ENCODE peak calls at places on chromosomes 13 and 19, in five cellular contexts. S is GM12891, C is breast epithelium, W is endothelial cell of umbilical vein, B is sigmoid colon. U is an unnamed sample.

GRCh38 chr13:26707122-26708006 is 53.2 kb downstream of the GPR12 start:
- DNase-seq in C (no peak), B (no peak), W (peak; percentile 41), S (peak; percentile 30), U (no peak)

GRCh38 chr19:16830679-16831078 is 1.5 kb downstream of the SIN3B start:
- DNase-seq in W (no peak), C (no peak), B (no peak), S (no peak), U (no peak)

GRCh38 chr13:44930907-44931676 is 58.2 kb downstream of the NUFIP1 start:
- DNase-seq in B (no peak), S (no peak), C (no peak), W (no peak), U (no peak)

GRCh38 chr19:10501971-10502523 is 1.1 kb downstream of the KEAP1 start:
- DNase-seq in S (peak; percentile 59), C (peak; percentile 98), B (peak; percentile 90), W (peak; percentile 77), U (peak; percentile 90)

GRCh38 chr19:7904074-7905020 is 670 bp downstream of the MAP2K7 start:
- DNase-seq in W (peak; percentile 21), S (peak; percentile 79), B (peak; percentile 82), C (no peak), U (peak; percentile 94)

GRCh38 chr13:110836600-110836903 is 78.3 kb downstream of the ANKRD10 start:
- DNase-seq in W (no peak), S (no peak), B (no peak), C (no peak), U (no peak)

GRCh38 chr13:41610426-41610825 is 153.1 kb downstream of the RGCC start:
- DNase-seq in B (no peak), S (no peak), W (peak; percentile 39), C (no peak), U (no peak)

GRCh38 chr13:51833980-51834379 is 11.0 kb downstream of the TMEM272 start:
- DNase-seq in B (no peak), C (no peak), S (no peak), W (no peak), U (no peak)

GRCh38 chr19:23766951-23767350 is 8.3 kb upstream of the ZNF681 start:
- DNase-seq in W (no peak), C (no peak), B (no peak), S (no peak), U (no peak)

GRCh38 chr19:12847159-12848139 is 9.1 kb downstream of the MAST1 start:
- DNase-seq in S (peak; percentile 95), C (peak; percentile 85), B (peak; percentile 92), W (peak; percentile 72), U (peak; percentile 96)

GRCh38 chr19:3785464-3785937 is 680 bp downstream of the MATK start:
- DNase-seq in W (no peak), C (no peak), S (no peak), B (no peak), U (peak; percentile 77)

GRCh38 chr13:25923217-25924085 is 128.4 kb downstream of the SHISA2 start:
- DNase-seq in C (no peak), W (no peak), B (no peak), S (no peak), U (no peak)

GRCh38 chr19:56217039-56217949 is 15.2 kb downstream of the ZSCAN5C start:
- DNase-seq in B (no peak), W (peak; percentile 29), S (no peak), C (no peak), U (no peak)

GRCh38 chr19:16070366-16070990 is 5.8 kb upstream of the TPM4 start:
- DNase-seq in S (peak; percentile 73), C (peak; percentile 80), B (peak; percentile 86), W (peak; percentile 81), U (peak; percentile 96)

GRCh38 chr19:38929929-38930775 is at the start of gene SARS2:
- DNase-seq in B (peak; percentile 96), S (peak; percentile 90), W (peak; percentile 95), C (peak; percentile 90), U (peak; percentile 98)
- TF ChIP-seq POLR2AphosphoS5 in B (no peak), S (peak; percentile 90), W (peak; percentile 86), C (peak; percentile 77), U (no peak)

GRCh38 chr13:66087149-66087780 is 1142.9 kb downstream of the PCDH9 start:
- DNase-seq in S (no peak), C (no peak), B (no peak), W (no peak), U (no peak)
- TF ChIP-seq POLR2AphosphoS5 in S (no peak), C (no peak), B (no peak), W (no peak), U (no peak)

DNA sequence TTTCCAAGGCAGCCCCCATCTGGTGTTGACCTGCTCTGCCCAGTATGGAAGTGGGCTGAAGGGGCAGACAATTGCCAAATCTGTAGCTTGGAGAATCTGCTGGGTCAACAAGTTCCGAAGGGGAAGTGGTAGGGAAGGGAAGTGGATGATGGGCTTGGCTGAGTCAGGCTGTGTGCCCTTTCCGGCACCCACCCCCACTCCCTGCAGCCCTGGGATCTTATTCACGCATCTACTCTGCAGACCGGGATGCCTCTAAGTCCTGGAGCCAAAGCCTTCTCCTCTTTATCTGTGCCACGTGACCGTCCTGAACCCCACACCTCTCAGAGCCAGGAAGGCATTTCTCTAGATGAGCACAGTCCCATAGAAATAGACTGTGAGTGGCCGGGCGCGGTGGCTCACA is 7.5 kb upstream of the C5AR2 start:
- DNase-seq in B (peak; percentile 74), S (no peak), C (no peak), W (peak; percentile 13), U (peak; percentile 84)
- TF ChIP-seq POLR2AphosphoS5 in B (no peak), S (no peak), C (no peak), W (peak; percentile 24), U (no peak)

GRCh38 chr13:112066624-112067004 is 335 bp upstream of the SOX1 start:
- DNase-seq in W (no peak), B (no peak), S (no peak), C (no peak), U (peak; percentile 65)

GRCh38 chr13:112065867-112066623 is 904 bp upstream of the SOX1 start:
- DNase-seq in C (no peak), W (no peak), S (no peak), B (no peak), U (peak; percentile 67)

GRCh38 chr13:112064222-112064621 is 2.7 kb upstream of the SOX1 start:
- DNase-seq in C (no peak), W (no peak), S (no peak), B (no peak), U (no peak)

GRCh38 chr13:112063807-112064206 is 3.1 kb upstream of the SOX1 start:
- DNase-seq in C (no peak), W (no peak), S (no peak), B (no peak), U (no peak)

DNA sequence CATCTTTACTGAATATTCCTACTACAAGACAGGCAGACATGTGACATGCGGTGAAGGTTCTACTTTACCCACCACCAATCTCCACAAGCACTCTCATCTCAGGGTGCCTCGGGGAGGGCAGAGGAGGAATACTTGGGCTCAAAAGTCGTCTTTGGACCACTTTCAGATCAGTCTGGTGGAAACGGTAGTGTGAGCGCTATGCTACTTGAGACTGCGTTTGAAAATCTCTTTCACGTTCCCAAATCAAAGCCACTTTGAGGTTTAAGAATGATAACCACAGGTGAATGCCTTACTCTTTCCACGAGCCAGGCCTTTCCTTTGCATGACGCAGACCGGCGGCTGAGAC is 1.5 kb upstream of the SOX1 start:
- DNase-seq in C (no peak), B (no peak), W (no peak), S (no peak), U (no peak)
- TF ChIP-seq POLR2AphosphoS5 in C (no peak), B (no peak), W (no peak), S (no peak), U (no peak)

GRCh38 chr19:38033658-38034150 is 126.7 kb downstream of the SIPA1L3 start:
- DNase-seq in S (peak; percentile 56), B (no peak), W (no peak), C (no peak), U (peak; percentile 76)
- TF ChIP-seq POLR2AphosphoS5 in S (no peak), B (no peak), W (no peak), C (no peak), U (peak; percentile 61)

GRCh38 chr13:31007392-31007791 is 74.9 kb downstream of the TEX26 start:
- DNase-seq in B (no peak), S (no peak), C (no peak), W (no peak), U (no peak)
- TF ChIP-seq POLR2AphosphoS5 in B (no peak), S (no peak), C (no peak), W (no peak), U (no peak)

U was measured in spleen.